ENCODE peak calls at places on chromosomes 11 and 22, in seven cellular contexts. W, K, D, C, Z, I and Y are unnamed samples.

GRCh38 chr11:117160826-117161225 is 16.7 kb downstream of the PAFAH1B2 start:
- DNase-seq in W (no peak), K (no peak), D (no peak), C (no peak), Z (no peak), I (peak; percentile 56), Y (no peak)

GRCh38 chr11:123590296-123590912 is 64.0 kb downstream of the SCN3B start:
- DNase-seq in W (peak; percentile 81), K (no peak), D (no peak), C (peak; percentile 42), Z (no peak), I (peak; percentile 62), Y (no peak)

GRCh38 chr11:119193001-119193400 is 7.7 kb downstream of the NHERF4 start:
- DNase-seq in W (no peak), K (no peak), D (no peak), C (no peak), Z (no peak), I (no peak), Y (no peak)

GRCh38 chr11:35548925-35549561 is 23.6 kb upstream of the PAMR1 start:
- DNase-seq in W (no peak), K (no peak), D (no peak), C (no peak), Z (no peak), I (no peak), Y (no peak)

GRCh38 chr22:20141186-20142077 is 9.4 kb downstream of the CCDC188 start:
- DNase-seq in W (no peak), K (no peak), D (no peak), C (no peak), Z (peak; percentile 50), I (peak; percentile 49), Y (no peak)

GRCh38 chr11:32090774-32091370 is at the start of gene RCN1:
- DNase-seq in W (peak; percentile 79), K (peak; percentile 30), D (peak; percentile 95), C (peak; percentile 80), Z (peak; percentile 67), I (peak; percentile 95), Y (no peak)

GRCh38 chr11:16871368-16871767 is 132.9 kb downstream of the C11orf58 start:
- DNase-seq in W (no peak), K (no peak), D (no peak), C (no peak), Z (no peak), I (peak; percentile 19), Y (no peak)

GRCh38 chr11:75492181-75492820 is 33.4 kb downstream of the GDPD5 start:
- DNase-seq in W (no peak), K (peak; percentile 69), D (peak; percentile 75), C (no peak), Z (no peak), I (peak; percentile 11), Y (peak; percentile 14)

GRCh38 chr22:30649430-30650007 is 13.9 kb downstream of the SLC35E4 start:
- DNase-seq in W (peak; percentile 68), K (peak; percentile 77), D (peak; percentile 43), C (peak; percentile 25), Z (no peak), I (peak; percentile 46), Y (peak; percentile 46)

GRCh38 chr22:48872271-48873260 is 955.1 kb downstream of the BRD1 start:
- DNase-seq in W (no peak), K (no peak), D (no peak), C (no peak), Z (no peak), I (no peak), Y (no peak)

GRCh38 chr11:55895216-55895615 is 12.1 kb downstream of the TRIM51 start:
- DNase-seq in W (no peak), K (no peak), D (no peak), C (no peak), Z (no peak), I (no peak), Y (no peak)

GRCh38 chr11:128757235-128757711 is 63.4 kb downstream of the FLI1 start:
- DNase-seq in W (no peak), K (peak; percentile 71), D (peak; percentile 58), C (peak; percentile 41), Z (no peak), I (peak; percentile 71), Y (peak; percentile 26)

GRCh38 chr11:122556605-122557004 is 98.9 kb upstream of the UBASH3B start:
- DNase-seq in W (peak; percentile 52), K (no peak), D (peak; percentile 79), C (no peak), Z (no peak), I (peak; percentile 43), Y (no peak)

GRCh38 chr11:135022430-135022829 is 610.4 kb upstream of the B3GAT1 start:
- DNase-seq in W (no peak), K (no peak), D (no peak), C (no peak), Z (no peak), I (no peak), Y (no peak)

GRCh38 chr22:19884161-19884953 is 29.7 kb upstream of the GNB1L start:
- DNase-seq in W (peak; percentile 54), K (no peak), D (no peak), C (no peak), Z (no peak), I (no peak), Y (no peak)

GRCh38 chr11:34223021-34223813 is 117.8 kb downstream of the NAT10 start:
- DNase-seq in W (peak; percentile 84), K (no peak), D (no peak), C (peak; percentile 59), Z (peak; percentile 55), I (peak; percentile 93), Y (no peak)

GRCh38 chr22:19806213-19807160 is 45.9 kb downstream of the TBX1 start:
- DNase-seq in W (peak; percentile 52), K (no peak), D (no peak), C (no peak), Z (no peak), I (no peak), Y (peak; percentile 86)

GRCh38 chr11:100932474-100933100 is 197.0 kb downstream of the PGR start:
- DNase-seq in W (no peak), K (no peak), D (no peak), C (no peak), Z (no peak), I (peak; percentile 58), Y (peak; percentile 31)

GRCh38 chr11:93908689-93909088 is 58.3 kb upstream of the VSTM5 start:
- DNase-seq in W (no peak), K (no peak), D (no peak), C (no peak), Z (peak; percentile 78), I (peak; percentile 82), Y (peak; percentile 83)

GRCh38 chr22:24582111-24582814 is 10.6 kb downstream of the LRRC75B start:
- DNase-seq in W (no peak), K (no peak), D (no peak), C (no peak), Z (no peak), I (no peak), Y (no peak)
- H3K27ac ChIP-seq in W (no peak overlapping the region), K (no peak overlapping the region), D (no peak overlapping the region), C (no peak overlapping the region), Z (no peak overlapping the region), I (no peak overlapping the region), Y (no peak overlapping the region)

DNA sequence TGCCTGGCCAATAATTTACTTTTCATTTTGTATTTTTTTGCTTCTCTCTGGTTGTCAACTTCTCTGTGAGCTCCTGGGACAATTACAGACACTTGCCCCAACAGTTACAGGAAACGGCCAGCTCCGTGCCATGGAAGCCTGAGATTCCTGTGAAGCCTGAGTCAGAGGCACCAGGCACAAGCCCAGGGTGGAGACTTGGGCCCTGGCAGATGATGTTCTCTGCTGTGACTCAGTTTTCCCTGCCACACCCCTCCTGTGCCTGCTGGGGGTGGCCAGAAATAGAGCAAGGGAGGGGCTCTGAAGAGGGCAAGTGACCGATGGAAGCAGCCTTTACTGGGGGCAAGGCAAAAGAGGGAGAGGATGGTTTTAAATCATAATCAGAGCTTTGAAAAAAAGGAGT is 4.9 kb downstream of the ATP5MGL start:
- DNase-seq in W (peak; percentile 92), K (no peak), D (no peak), C (peak; percentile 77), Z (no peak), I (peak; percentile 72), Y (peak; percentile 91)
- H3K27ac ChIP-seq in W (peak overlapping the region; percentile 96), K (no peak overlapping the region), D (no peak overlapping the region), C (peak overlapping the region; percentile 60), Z (peak overlapping the region; percentile 65), I (no peak overlapping the region), Y (peak overlapping the region; percentile 83)

DNA sequence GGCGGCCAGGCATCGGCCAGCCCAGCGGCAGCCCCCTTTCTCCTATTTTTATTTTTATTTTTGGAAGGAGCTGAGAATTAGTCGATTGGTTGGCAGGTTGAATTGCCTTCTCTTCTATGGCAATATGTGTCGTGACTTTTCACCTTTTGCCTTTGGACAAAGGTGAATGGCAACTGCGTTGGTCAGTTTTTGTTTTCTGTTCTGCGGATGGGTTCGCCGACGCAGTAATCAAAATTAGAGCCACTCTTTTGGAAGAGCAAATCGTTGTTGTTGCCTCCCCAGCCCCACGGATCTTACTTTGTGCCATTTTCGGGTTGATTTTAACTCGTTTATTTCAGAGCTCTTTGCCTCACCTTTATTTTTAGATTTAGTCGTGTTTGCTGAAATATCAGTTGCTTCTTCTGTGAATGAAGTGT is 1.5 kb downstream of the CECR2 start:
- DNase-seq in W (no peak), K (no peak), D (no peak), C (no peak), Z (no peak), I (no peak), Y (no peak)
- H3K27ac ChIP-seq in W (peak overlapping the region; percentile 99), K (no peak overlapping the region), D (no peak overlapping the region), C (peak overlapping the region; percentile 88), Z (no peak overlapping the region), I (peak overlapping the region; percentile 87), Y (no peak overlapping the region)

DNA sequence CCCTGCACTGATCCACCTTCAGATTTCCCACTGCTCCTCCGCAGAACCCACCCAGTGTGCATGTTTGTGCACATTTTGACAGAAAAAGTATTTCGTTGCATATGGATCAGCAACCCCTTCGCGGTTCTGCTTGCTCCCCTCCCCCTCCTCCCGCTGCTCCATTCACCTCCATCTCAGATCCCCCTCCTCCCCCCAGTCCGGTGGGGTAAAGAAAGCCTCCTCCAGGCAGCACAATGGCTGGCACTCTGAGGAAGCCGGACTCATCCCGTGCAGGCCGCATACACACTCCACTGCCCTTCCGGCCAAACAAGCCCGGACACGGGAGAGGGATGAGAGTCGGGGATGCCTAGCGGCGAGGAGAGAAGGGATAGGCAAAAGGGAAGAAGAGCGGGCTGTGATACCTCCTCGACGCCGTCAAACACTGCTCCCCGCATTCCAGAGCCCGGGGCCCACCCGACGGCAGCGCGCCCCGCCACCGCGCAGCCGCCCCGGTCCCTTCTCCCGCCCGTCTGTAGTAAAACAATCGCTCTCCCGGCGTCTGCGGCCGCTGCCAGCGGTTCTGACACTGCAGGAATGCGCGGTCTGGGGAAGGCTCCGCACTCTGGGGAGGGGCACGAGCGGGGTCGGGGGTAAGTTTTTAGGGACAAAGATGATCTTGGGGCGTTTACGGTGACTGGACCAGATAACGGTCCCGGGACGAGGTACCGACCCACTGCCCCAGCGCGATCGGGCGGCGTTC is 909 bp downstream of the FEZ1 start:
- DNase-seq in W (peak; percentile 59), K (no peak), D (peak; percentile 41), C (peak; percentile 23), Z (no peak), I (peak; percentile 50), Y (no peak)
- H3K27ac ChIP-seq in W (no peak overlapping the region), K (no peak overlapping the region), D (no peak overlapping the region), C (no peak overlapping the region), Z (no peak overlapping the region), I (no peak overlapping the region), Y (peak overlapping the region; percentile 68)